ENCODE peak calls at places on chromosomes 7 and 10, in five cellular contexts. X is astrocyte, F is osteoblast, G is brain microvascular endothelial cell, U is AG04449. J is an unnamed sample.

GRCh38 chr7:120941064-120941463 is 9.5 kb upstream of the ING3 start:
- DNase-seq in X (no peak), F (no peak), G (no peak), U (no peak), J (no peak)

GRCh38 chr7:124942405-124942804 is 12.8 kb upstream of the POT1 start:
- DNase-seq in X (no peak), F (no peak), G (no peak), U (no peak), J (no peak)

GRCh38 chr10:15046626-15047025 is 2.9 kb downstream of the OLAH start:
- DNase-seq in X (peak; percentile 23), F (peak; percentile 87), G (peak; percentile 79), U (peak; percentile 55), J (peak; percentile 58)

GRCh38 chr10:104049497-104050250 is 36.0 kb downstream of the COL17A1 start:
- DNase-seq in X (peak; percentile 69), F (peak; percentile 95), G (peak; percentile 52), U (no peak), J (peak; percentile 56)

GRCh38 chr10:43282881-43283280 is 16.0 kb upstream of the RASGEF1A start:
- DNase-seq in X (no peak), F (peak; percentile 77), G (no peak), U (no peak), J (no peak)

GRCh38 chr7:143240323-143241168 is 18.7 kb downstream of the TAS2R40 start:
- DNase-seq in X (peak; percentile 78), F (peak; percentile 15), G (peak; percentile 89), U (peak; percentile 60), J (peak; percentile 91)

GRCh38 chr7:54349259-54349658 is 192.9 kb upstream of the VSTM2A start:
- DNase-seq in X (peak; percentile 1), F (no peak), G (no peak), U (no peak), J (no peak)

GRCh38 chr10:55500931-55501559 is 700.0 kb upstream of the PCDH15 start:
- DNase-seq in X (peak; percentile 2), F (no peak), G (peak; percentile 26), U (no peak), J (peak; percentile 1)

GRCh38 chr10:57849726-57850357 is 417.9 kb downstream of the IPMK start:
- DNase-seq in X (no peak), F (no peak), G (no peak), U (no peak), J (peak; percentile 9)

GRCh38 chr7:80711521-80711920 is 73.1 kb downstream of the CD36 start:
- DNase-seq in X (peak; percentile 53), F (peak; percentile 64), G (no peak), U (no peak), J (peak; percentile 68)

GRCh38 chr7:34107306-34107705 is 202.0 kb downstream of the BMPER start:
- DNase-seq in X (peak; percentile 80), F (no peak), G (no peak), U (no peak), J (peak; percentile 88)

GRCh38 chr7:111711426-111712065 is 149.3 kb upstream of the IMMP2L start:
- DNase-seq in X (no peak), F (no peak), G (no peak), U (no peak), J (no peak)

GRCh38 chr7:135204876-135205275 is 6.5 kb downstream of the WDR91 start:
- DNase-seq in X (peak; percentile 48), F (no peak), G (no peak), U (no peak), J (no peak)

GRCh38 chr10:17234541-17234940 is 6.5 kb downstream of the VIM start:
- DNase-seq in X (no peak), F (no peak), G (no peak), U (no peak), J (no peak)

GRCh38 chr7:70006411-70006920 is 408.2 kb downstream of the AUTS2 start:
- DNase-seq in X (no peak), F (no peak), G (no peak), U (no peak), J (peak; percentile 40)

GRCh38 chr10:133292919-133293809 is 15.5 kb downstream of the TUBGCP2 start:
- DNase-seq in X (peak; percentile 42), F (peak; percentile 99), G (peak; percentile 60), U (no peak), J (peak; percentile 57)

GRCh38 chr10:117993166-117993565 is 53.6 kb downstream of the RAB11FIP2 start:
- DNase-seq in X (no peak), F (no peak), G (no peak), U (no peak), J (no peak)

GRCh38 chr10:34710391-34710751 is 104.7 kb downstream of the PARD3 start:
- DNase-seq in X (peak; percentile 68), F (no peak), G (peak; percentile 75), U (no peak), J (peak; percentile 76)

GRCh38 chr10:131731780-131732630 is 168.8 kb upstream of the PPP2R2D start:
- DNase-seq in X (no peak), F (peak; percentile 61), G (no peak), U (no peak), J (no peak)

GRCh38 chr7:152528612-152529011 is 92.8 kb upstream of the KMT2C start:
- DNase-seq in X (no peak), F (no peak), G (no peak), U (no peak), J (no peak)

GRCh38 chr7:150897502-150898474 is 45.5 kb downstream of the AOC1 start:
- DNase-seq in X (no peak), F (no peak), G (no peak), U (no peak), J (no peak)

GRCh38 chr10:104548090-104548489 is 93.0 kb upstream of the SORCS3 start:
- DNase-seq in X (peak; percentile 14), F (no peak), G (peak; percentile 31), U (no peak), J (peak; percentile 13)

DNA sequence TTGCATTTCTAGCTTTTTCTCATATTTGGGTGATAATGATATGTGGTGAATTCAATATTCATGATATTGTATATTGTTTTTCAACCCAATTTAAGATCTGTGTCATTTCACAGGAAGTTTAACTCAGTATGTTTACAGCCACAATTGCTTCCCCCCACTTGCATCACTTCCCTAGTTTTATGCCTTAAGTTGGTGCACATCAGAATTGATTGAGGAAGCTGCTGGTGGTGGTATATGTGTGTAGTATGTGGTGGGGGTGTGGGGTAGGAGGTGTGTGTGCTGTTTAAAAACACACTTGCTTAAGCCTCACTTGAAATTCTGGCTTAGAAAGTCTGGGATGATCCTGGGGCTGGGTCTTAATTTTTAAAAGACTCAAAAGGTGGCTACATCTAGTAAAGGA is 245.1 kb upstream of the AOAH start:
- DNase-seq in X (no peak), F (no peak), G (no peak), U (no peak), J (no peak)
- H3K4me3 ChIP-seq in X (no peak overlapping the region), F (no peak overlapping the region), G (no peak overlapping the region), U (no peak overlapping the region), J (no peak overlapping the region)

DNA sequence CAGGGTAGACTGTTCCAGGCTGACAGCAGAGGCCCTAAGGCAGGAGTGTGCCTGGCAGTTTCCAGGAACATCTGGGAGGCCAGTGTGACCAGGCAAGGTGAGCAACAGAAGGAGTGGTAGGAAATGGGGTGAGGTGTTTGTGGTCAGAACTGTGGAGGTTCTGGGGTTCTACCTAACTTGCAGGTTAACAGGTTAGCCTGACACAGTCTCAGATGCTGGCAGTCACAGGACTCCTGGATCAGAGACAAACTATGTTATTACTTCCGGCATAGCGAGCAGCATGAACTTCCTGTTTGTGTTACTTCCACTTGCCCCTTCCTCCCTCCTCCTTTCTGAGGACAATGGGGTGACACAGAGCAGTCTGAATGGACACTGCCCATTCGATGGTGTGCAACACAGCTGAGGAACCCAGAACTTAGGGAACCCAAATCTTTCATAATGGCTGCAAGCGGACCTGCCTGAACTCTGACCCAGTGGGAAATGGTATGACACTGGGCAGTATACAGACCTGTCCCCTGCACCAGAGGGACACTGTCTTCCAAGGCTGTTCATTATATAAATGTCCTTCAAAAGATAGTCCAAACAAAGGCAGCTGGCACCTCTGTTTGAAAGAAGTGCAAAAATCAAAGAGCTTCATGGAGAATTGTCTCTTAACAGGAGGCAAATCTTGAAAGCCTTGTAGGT is 3.9 kb upstream of the SAR1A start:
- DNase-seq in X (no peak), F (peak; percentile 39), G (no peak), U (no peak), J (no peak)
- TF ChIP-seq CTCF in X (no peak), F (no peak), G (no peak), U (no peak), J (no peak)

DNA sequence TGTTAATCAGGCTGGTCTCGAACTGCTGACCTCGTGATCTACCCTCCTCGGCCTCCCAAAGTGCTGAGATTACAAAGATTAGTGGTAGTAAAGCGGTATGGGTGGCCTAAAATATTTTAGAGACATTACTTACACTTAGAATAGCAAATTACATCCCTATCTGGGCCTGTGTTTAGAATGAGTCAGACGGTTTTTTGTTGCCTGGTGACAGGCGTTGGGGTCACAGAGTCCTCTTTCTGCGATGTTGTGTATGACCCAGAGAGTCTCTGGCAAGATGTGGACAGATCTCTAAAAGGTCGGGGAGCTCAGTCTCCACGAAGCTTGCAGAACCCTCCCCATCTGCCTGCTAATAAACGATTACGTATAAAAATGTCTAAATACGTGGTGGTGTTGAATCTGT is 39.6 kb upstream of the PRKCQ start:
- DNase-seq in X (no peak), F (no peak), G (no peak), U (no peak), J (no peak)
- H3K4me3 ChIP-seq in X (no peak overlapping the region), F (no peak overlapping the region), G (no peak overlapping the region), U (no peak overlapping the region), J (no peak overlapping the region)

GRCh38 chr10:31928531-31929259 is at the start of gene ARHGAP12:
- DNase-seq in X (peak; percentile 56), F (peak; percentile 95), G (peak; percentile 75), U (no peak), J (peak; percentile 84)

GRCh38 chr10:31926765-31927596 is 1.6 kb downstream of the ARHGAP12 start:
- DNase-seq in X (no peak), F (peak; percentile 65), G (no peak), U (no peak), J (no peak)

GRCh38 chr10:31929260-31929985 is 792 bp upstream of the ARHGAP12 start:
- DNase-seq in X (no peak), F (peak; percentile 80), G (no peak), U (no peak), J (no peak)

GRCh38 chr10:31926154-31926553 is 2.5 kb downstream of the ARHGAP12 start:
- DNase-seq in X (no peak), F (no peak), G (no peak), U (no peak), J (no peak)

GRCh38 chr10:31927597-31928530 is 767 bp downstream of the ARHGAP12 start:
- DNase-seq in X (peak; percentile 43), F (peak; percentile 84), G (no peak), U (no peak), J (peak; percentile 45)
- TF ChIP-seq CTCF in X (peak; percentile 29), F (peak; percentile 45), G (peak; percentile 67), U (peak; percentile 57), J (peak; percentile 44)

GRCh38 chr10:33329178-33329577 is 5.3 kb downstream of the NRP1 start:
- DNase-seq in X (no peak), F (no peak), G (no peak), U (no peak), J (no peak)
- H3K4me3 ChIP-seq in X (no peak overlapping the region), F (no peak overlapping the region), G (peak overlapping the region; percentile 1), U (peak overlapping the region; percentile 9), J (no peak overlapping the region)

DNA sequence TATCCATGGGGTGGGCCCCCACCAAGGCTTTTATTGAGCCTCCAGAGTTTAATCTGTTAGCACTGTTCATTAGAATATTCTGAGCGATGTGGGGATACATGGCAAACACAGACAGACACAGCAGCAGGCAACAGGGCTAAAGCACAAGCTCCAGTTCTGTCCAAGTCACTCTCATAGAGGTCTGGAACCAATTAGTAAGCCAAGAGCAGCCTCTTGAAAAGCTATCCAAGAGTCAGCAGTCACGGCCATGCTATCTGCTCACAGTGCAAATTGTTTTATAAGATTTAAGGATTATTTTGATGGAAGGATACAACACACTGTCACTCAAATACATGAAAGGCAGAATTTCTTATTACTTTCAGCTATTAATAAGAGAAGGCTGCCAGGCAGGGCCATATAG is 86.4 kb upstream of the DGKB start:
- DNase-seq in X (no peak), F (no peak), G (no peak), U (peak; percentile 4), J (peak; percentile 61)
- TF ChIP-seq CTCF in X (no peak), F (no peak), G (no peak), U (no peak), J (no peak)

J was measured in AG10803.